ENCODE peak calls at places on chromosomes 12 and 14, in nine cellular contexts. One of them, this sample, is unnamed.

GRCh38 chr12:30585877-30586276 is 109.8 kb downstream of the IPO8 start:
- DNase-seq in naive thymus-derived CD4-positive, alpha-beta T cell: no peak
- DNase-seq in tibial artery: no peak
- DNase-seq in fibroblast of lung: no peak
- DNase-seq in heart right ventricle: no peak
- DNase-seq in hepatocyte: no peak
- DNase-seq in left ventricle myocardium inferior: no peak
- DNase-seq in right lobe of liver: no peak
- DNase-seq in neuronal stem cell: no peak
- DNase-seq in this sample: no peak

GRCh38 chr14:24182110-24182882 is 6.3 kb downstream of the IPO4 start:
- DNase-seq in naive thymus-derived CD4-positive, alpha-beta T cell: no peak
- DNase-seq in tibial artery: no peak
- DNase-seq in fibroblast of lung: no peak
- DNase-seq in heart right ventricle: no peak
- DNase-seq in hepatocyte: no peak
- DNase-seq in left ventricle myocardium inferior: no peak
- DNase-seq in right lobe of liver: no peak
- DNase-seq in neuronal stem cell: no peak
- DNase-seq in this sample: no peak

GRCh38 chr14:45891417-45892080 is 638.5 kb upstream of the MIS18BP1 start:
- DNase-seq in naive thymus-derived CD4-positive, alpha-beta T cell: no peak
- DNase-seq in tibial artery: no peak
- DNase-seq in fibroblast of lung: no peak
- DNase-seq in heart right ventricle: no peak
- DNase-seq in hepatocyte: peak; percentile 51
- DNase-seq in left ventricle myocardium inferior: no peak
- DNase-seq in right lobe of liver: no peak
- DNase-seq in neuronal stem cell: peak; percentile 8
- DNase-seq in this sample: no peak

GRCh38 chr12:1913377-1914115 is 4.9 kb downstream of the CACNA2D4 start:
- DNase-seq in naive thymus-derived CD4-positive, alpha-beta T cell: no peak
- DNase-seq in tibial artery: peak; percentile 35
- DNase-seq in fibroblast of lung: no peak
- DNase-seq in heart right ventricle: no peak
- DNase-seq in hepatocyte: peak; percentile 3
- DNase-seq in left ventricle myocardium inferior: no peak
- DNase-seq in right lobe of liver: no peak
- DNase-seq in neuronal stem cell: no peak
- DNase-seq in this sample: peak; percentile 7

GRCh38 chr12:6167327-6168280 is 32.6 kb upstream of the CD9 start:
- DNase-seq in naive thymus-derived CD4-positive, alpha-beta T cell: no peak
- DNase-seq in tibial artery: peak; percentile 87
- DNase-seq in fibroblast of lung: peak; percentile 94
- DNase-seq in heart right ventricle: peak; percentile 80
- DNase-seq in hepatocyte: peak; percentile 83
- DNase-seq in left ventricle myocardium inferior: no peak
- DNase-seq in right lobe of liver: no peak
- DNase-seq in neuronal stem cell: no peak
- DNase-seq in this sample: no peak

GRCh38 chr12:3658327-3659163 is 94.4 kb downstream of the CRACR2A start:
- DNase-seq in naive thymus-derived CD4-positive, alpha-beta T cell: peak; percentile 51
- DNase-seq in tibial artery: no peak
- DNase-seq in fibroblast of lung: peak; percentile 37
- DNase-seq in heart right ventricle: peak; percentile 35
- DNase-seq in hepatocyte: peak; percentile 35
- DNase-seq in left ventricle myocardium inferior: no peak
- DNase-seq in right lobe of liver: no peak
- DNase-seq in neuronal stem cell: peak; percentile 18
- DNase-seq in this sample: peak; percentile 44

GRCh38 chr12:53213348-53213747 is 6.3 kb upstream of the ITGB7 start:
- DNase-seq in naive thymus-derived CD4-positive, alpha-beta T cell: peak; percentile 83
- DNase-seq in tibial artery: peak; percentile 87
- DNase-seq in fibroblast of lung: peak; percentile 76
- DNase-seq in heart right ventricle: peak; percentile 84
- DNase-seq in hepatocyte: peak; percentile 90
- DNase-seq in left ventricle myocardium inferior: peak; percentile 87
- DNase-seq in right lobe of liver: peak; percentile 85
- DNase-seq in neuronal stem cell: peak; percentile 77
- DNase-seq in this sample: peak; percentile 92

GRCh38 chr14:34733245-34733644 is 18.9 kb upstream of the CFL2 start:
- DNase-seq in naive thymus-derived CD4-positive, alpha-beta T cell: no peak
- DNase-seq in tibial artery: no peak
- DNase-seq in fibroblast of lung: peak; percentile 15
- DNase-seq in heart right ventricle: no peak
- DNase-seq in hepatocyte: no peak
- DNase-seq in left ventricle myocardium inferior: no peak
- DNase-seq in right lobe of liver: no peak
- DNase-seq in neuronal stem cell: no peak
- DNase-seq in this sample: no peak

GRCh38 chr14:90580381-90581335 is 183.8 kb downstream of the CALM1 start:
- DNase-seq in naive thymus-derived CD4-positive, alpha-beta T cell: no peak
- DNase-seq in tibial artery: no peak
- DNase-seq in fibroblast of lung: no peak
- DNase-seq in heart right ventricle: no peak
- DNase-seq in hepatocyte: no peak
- DNase-seq in left ventricle myocardium inferior: no peak
- DNase-seq in right lobe of liver: no peak
- DNase-seq in neuronal stem cell: no peak
- DNase-seq in this sample: no peak

GRCh38 chr12:68113644-68114043 is 45.9 kb downstream of the IFNG start:
- DNase-seq in naive thymus-derived CD4-positive, alpha-beta T cell: peak; percentile 28
- DNase-seq in tibial artery: no peak
- DNase-seq in fibroblast of lung: no peak
- DNase-seq in heart right ventricle: no peak
- DNase-seq in hepatocyte: no peak
- DNase-seq in left ventricle myocardium inferior: no peak
- DNase-seq in right lobe of liver: no peak
- DNase-seq in neuronal stem cell: no peak
- DNase-seq in this sample: peak; percentile 39

GRCh38 chr14:49863483-49864262 is 11.1 kb upstream of the NEMF start:
- DNase-seq in naive thymus-derived CD4-positive, alpha-beta T cell: peak; percentile 42
- DNase-seq in tibial artery: no peak
- DNase-seq in fibroblast of lung: no peak
- DNase-seq in heart right ventricle: no peak
- DNase-seq in hepatocyte: peak; percentile 21
- DNase-seq in left ventricle myocardium inferior: no peak
- DNase-seq in right lobe of liver: no peak
- DNase-seq in neuronal stem cell: no peak
- DNase-seq in this sample: no peak
- H3K4me3 ChIP-seq in naive thymus-derived CD4-positive, alpha-beta T cell: peak overlapping the region; percentile 94
- H3K4me3 ChIP-seq in tibial artery: peak overlapping the region; percentile 79
- H3K4me3 ChIP-seq in fibroblast of lung: peak overlapping the region; percentile 96
- H3K4me3 ChIP-seq in heart right ventricle: peak overlapping the region; percentile 62
- H3K4me3 ChIP-seq in hepatocyte: peak overlapping the region; percentile 47
- H3K4me3 ChIP-seq in left ventricle myocardium inferior: peak overlapping the region; percentile 81
- H3K4me3 ChIP-seq in right lobe of liver: peak overlapping the region; percentile 58
- H3K4me3 ChIP-seq in neuronal stem cell: peak overlapping the region; percentile 89
- H3K4me3 ChIP-seq in this sample: peak overlapping the region; percentile 67

GRCh38 chr14:99415496-99416281 is 65.0 kb downstream of the SETD3 start:
- DNase-seq in naive thymus-derived CD4-positive, alpha-beta T cell: peak; percentile 81
- DNase-seq in tibial artery: no peak
- DNase-seq in fibroblast of lung: peak; percentile 85
- DNase-seq in heart right ventricle: peak; percentile 57
- DNase-seq in hepatocyte: peak; percentile 89
- DNase-seq in left ventricle myocardium inferior: no peak
- DNase-seq in right lobe of liver: no peak
- DNase-seq in neuronal stem cell: peak; percentile 80
- DNase-seq in this sample: peak; percentile 86

GRCh38 chr14:99410019-99410418 is 70.6 kb downstream of the SETD3 start:
- DNase-seq in naive thymus-derived CD4-positive, alpha-beta T cell: no peak
- DNase-seq in tibial artery: no peak
- DNase-seq in fibroblast of lung: no peak
- DNase-seq in heart right ventricle: no peak
- DNase-seq in hepatocyte: no peak
- DNase-seq in left ventricle myocardium inferior: no peak
- DNase-seq in right lobe of liver: no peak
- DNase-seq in neuronal stem cell: no peak
- DNase-seq in this sample: no peak

GRCh38 chr14:99413172-99413571 is 67.5 kb downstream of the SETD3 start:
- DNase-seq in naive thymus-derived CD4-positive, alpha-beta T cell: no peak
- DNase-seq in tibial artery: no peak
- DNase-seq in fibroblast of lung: no peak
- DNase-seq in heart right ventricle: no peak
- DNase-seq in hepatocyte: no peak
- DNase-seq in left ventricle myocardium inferior: no peak
- DNase-seq in right lobe of liver: no peak
- DNase-seq in neuronal stem cell: no peak
- DNase-seq in this sample: peak; percentile 85

GRCh38 chr14:99413972-99414371 is 66.7 kb downstream of the SETD3 start:
- DNase-seq in naive thymus-derived CD4-positive, alpha-beta T cell: no peak
- DNase-seq in tibial artery: no peak
- DNase-seq in fibroblast of lung: no peak
- DNase-seq in heart right ventricle: no peak
- DNase-seq in hepatocyte: no peak
- DNase-seq in left ventricle myocardium inferior: no peak
- DNase-seq in right lobe of liver: no peak
- DNase-seq in neuronal stem cell: no peak
- DNase-seq in this sample: peak; percentile 18

DNA sequence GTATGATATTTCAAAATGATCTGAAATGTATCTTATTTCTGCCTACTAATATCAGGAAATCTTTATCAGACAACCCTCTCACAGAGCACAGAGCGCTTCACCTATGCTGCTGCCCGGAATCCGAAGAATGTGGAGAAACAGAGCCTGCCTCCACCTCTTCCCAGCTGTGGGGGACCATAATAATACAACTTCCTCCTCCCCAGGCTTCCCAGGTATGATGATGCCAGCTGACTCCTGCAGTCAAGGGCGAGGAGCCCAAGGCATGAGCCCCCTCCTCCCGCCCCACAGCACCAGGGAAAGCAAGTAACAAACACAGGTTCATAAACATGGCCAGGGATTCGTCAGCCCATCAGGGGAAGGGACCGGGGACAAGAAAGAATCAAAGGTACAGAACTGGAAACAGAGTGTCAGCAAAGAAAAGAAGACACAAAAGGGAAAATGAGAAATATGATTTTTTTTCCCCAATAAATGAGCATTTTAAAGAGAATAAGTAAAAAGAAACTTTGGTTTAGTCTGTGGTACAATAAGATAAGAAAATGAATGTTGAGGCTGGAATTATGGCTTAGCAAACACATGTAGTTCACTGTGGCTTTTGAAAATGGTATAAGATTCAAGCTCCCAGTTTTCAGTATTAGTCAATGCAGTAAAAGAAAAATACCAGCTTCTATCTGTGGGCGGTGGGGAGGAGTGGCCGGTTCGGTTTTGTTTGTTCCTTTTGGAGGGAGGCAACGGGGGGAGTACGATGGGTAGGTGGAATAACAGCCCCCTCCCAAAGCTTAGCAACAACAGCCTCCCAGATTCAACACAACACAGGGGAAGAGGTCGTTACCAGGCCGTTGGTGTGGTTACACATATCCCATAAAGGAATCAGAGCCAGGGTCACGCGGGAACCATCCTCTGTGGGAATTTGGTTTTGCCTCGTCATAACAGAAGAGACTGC is 68.3 kb downstream of the SETD3 start:
- DNase-seq in naive thymus-derived CD4-positive, alpha-beta T cell: no peak
- DNase-seq in tibial artery: no peak
- DNase-seq in fibroblast of lung: no peak
- DNase-seq in heart right ventricle: no peak
- DNase-seq in hepatocyte: no peak
- DNase-seq in left ventricle myocardium inferior: no peak
- DNase-seq in right lobe of liver: no peak
- DNase-seq in neuronal stem cell: no peak
- DNase-seq in this sample: no peak
- H3K4me1 ChIP-seq in naive thymus-derived CD4-positive, alpha-beta T cell: no peaks in the 10 kb centered on the region
- H3K4me1 ChIP-seq in tibial artery: no peaks in the 10 kb centered on the region
- H3K4me1 ChIP-seq in fibroblast of lung: no peaks in the 10 kb centered on the region
- H3K4me1 ChIP-seq in heart right ventricle: no peaks in the 10 kb centered on the region
- H3K4me1 ChIP-seq in hepatocyte: peaks cover 13% of the 10 kb centered on the region
- H3K4me1 ChIP-seq in left ventricle myocardium inferior: peaks cover 4% of the 10 kb centered on the region
- H3K4me1 ChIP-seq in right lobe of liver: no peaks in the 10 kb centered on the region
- H3K4me1 ChIP-seq in neuronal stem cell: peaks cover 17% of the 10 kb centered on the region
- H3K4me1 ChIP-seq in this sample: peaks cover 32% of the 10 kb centered on the region

GRCh38 chr12:116358850-116359761 is 81.6 kb upstream of the MED13L start:
- DNase-seq in naive thymus-derived CD4-positive, alpha-beta T cell: peak; percentile 69
- DNase-seq in tibial artery: peak; percentile 95
- DNase-seq in fibroblast of lung: peak; percentile 98
- DNase-seq in heart right ventricle: peak; percentile 93
- DNase-seq in hepatocyte: peak; percentile 95
- DNase-seq in left ventricle myocardium inferior: peak; percentile 94
- DNase-seq in right lobe of liver: peak; percentile 98
- DNase-seq in neuronal stem cell: peak; percentile 79
- DNase-seq in this sample: peak; percentile 90
- H3K4me3 ChIP-seq in naive thymus-derived CD4-positive, alpha-beta T cell: peak overlapping the region; percentile 49
- H3K4me3 ChIP-seq in tibial artery: no peak overlapping the region
- H3K4me3 ChIP-seq in fibroblast of lung: peak overlapping the region; percentile 33
- H3K4me3 ChIP-seq in heart right ventricle: no peak overlapping the region
- H3K4me3 ChIP-seq in hepatocyte: no peak overlapping the region
- H3K4me3 ChIP-seq in left ventricle myocardium inferior: peak overlapping the region; percentile 37
- H3K4me3 ChIP-seq in right lobe of liver: no peak overlapping the region
- H3K4me3 ChIP-seq in neuronal stem cell: peak overlapping the region; percentile 29
- H3K4me3 ChIP-seq in this sample: no peak overlapping the region

GRCh38 chr14:71533800-71534199 is 398.4 kb upstream of the RGS6 start:
- DNase-seq in naive thymus-derived CD4-positive, alpha-beta T cell: no peak
- DNase-seq in tibial artery: no peak
- DNase-seq in fibroblast of lung: no peak
- DNase-seq in heart right ventricle: no peak
- DNase-seq in hepatocyte: no peak
- DNase-seq in left ventricle myocardium inferior: no peak
- DNase-seq in right lobe of liver: no peak
- DNase-seq in neuronal stem cell: no peak
- DNase-seq in this sample: no peak

GRCh38 chr14:71538288-71538687 is 393.9 kb upstream of the RGS6 start:
- DNase-seq in naive thymus-derived CD4-positive, alpha-beta T cell: no peak
- DNase-seq in tibial artery: no peak
- DNase-seq in fibroblast of lung: no peak
- DNase-seq in heart right ventricle: no peak
- DNase-seq in hepatocyte: no peak
- DNase-seq in left ventricle myocardium inferior: no peak
- DNase-seq in right lobe of liver: no peak
- DNase-seq in neuronal stem cell: no peak
- DNase-seq in this sample: no peak

GRCh38 chr14:71534506-71534905 is 397.7 kb upstream of the RGS6 start:
- DNase-seq in naive thymus-derived CD4-positive, alpha-beta T cell: no peak
- DNase-seq in tibial artery: no peak
- DNase-seq in fibroblast of lung: no peak
- DNase-seq in heart right ventricle: no peak
- DNase-seq in hepatocyte: no peak
- DNase-seq in left ventricle myocardium inferior: no peak
- DNase-seq in right lobe of liver: no peak
- DNase-seq in neuronal stem cell: no peak
- DNase-seq in this sample: no peak

GRCh38 chr14:71536927-71537772 is 395.1 kb upstream of the RGS6 start:
- DNase-seq in naive thymus-derived CD4-positive, alpha-beta T cell: no peak
- DNase-seq in tibial artery: no peak
- DNase-seq in fibroblast of lung: no peak
- DNase-seq in heart right ventricle: no peak
- DNase-seq in hepatocyte: no peak
- DNase-seq in left ventricle myocardium inferior: no peak
- DNase-seq in right lobe of liver: no peak
- DNase-seq in neuronal stem cell: no peak
- DNase-seq in this sample: no peak

DNA sequence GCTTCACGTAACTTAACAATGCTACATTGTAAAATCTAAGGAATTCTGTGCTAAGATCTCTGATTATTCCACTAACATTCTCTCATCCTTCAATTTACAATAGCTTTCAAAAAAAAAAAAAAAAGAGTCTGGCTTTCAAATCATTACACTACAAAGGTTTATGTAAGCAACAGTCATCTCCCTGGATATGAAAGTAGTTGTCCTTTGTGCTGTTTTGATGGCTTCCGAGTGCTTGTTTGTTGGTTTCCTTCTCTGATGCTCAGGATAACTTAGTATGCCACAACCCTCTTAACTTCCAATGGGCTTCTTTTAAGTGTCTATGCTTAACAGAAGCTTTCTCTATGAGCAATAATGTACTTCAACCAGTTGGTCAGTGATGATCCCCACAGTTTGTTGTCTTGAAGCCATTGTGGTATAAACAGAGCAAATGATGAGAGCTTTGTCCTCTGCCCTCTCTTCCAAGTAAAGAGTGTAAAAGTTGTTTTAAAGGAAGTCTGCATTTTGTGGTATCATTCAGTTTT is 396.2 kb upstream of the RGS6 start:
- DNase-seq in naive thymus-derived CD4-positive, alpha-beta T cell: no peak
- DNase-seq in tibial artery: no peak
- DNase-seq in fibroblast of lung: no peak
- DNase-seq in heart right ventricle: no peak
- DNase-seq in hepatocyte: no peak
- DNase-seq in left ventricle myocardium inferior: no peak
- DNase-seq in right lobe of liver: no peak
- DNase-seq in neuronal stem cell: no peak
- DNase-seq in this sample: no peak
- H3K4me1 ChIP-seq in naive thymus-derived CD4-positive, alpha-beta T cell: no peaks in the 10 kb centered on the region
- H3K4me1 ChIP-seq in tibial artery: peaks cover 34% of the 10 kb centered on the region
- H3K4me1 ChIP-seq in fibroblast of lung: peaks cover 7% of the 10 kb centered on the region
- H3K4me1 ChIP-seq in heart right ventricle: peaks cover 2% of the 10 kb centered on the region
- H3K4me1 ChIP-seq in hepatocyte: peaks cover 38% of the 10 kb centered on the region
- H3K4me1 ChIP-seq in left ventricle myocardium inferior: peaks cover 28% of the 10 kb centered on the region
- H3K4me1 ChIP-seq in right lobe of liver: no peaks in the 10 kb centered on the region
- H3K4me1 ChIP-seq in neuronal stem cell: peaks cover 8% of the 10 kb centered on the region
- H3K4me1 ChIP-seq in this sample: peaks cover 37% of the 10 kb centered on the region